ENCODE peak calls at places on chromosome 16, in four cellular contexts. B is activated CD8-positive, alpha-beta T cell treated with anti-CD3 and anti-CD28 coated beads, Interleukin-2, amount 10 ng/mL, durations not matched to agents 7 days and 5 days; S is T-helper 9 cell; W is stimulated activated CD8-positive, alpha-beta memory T cell treated with anti-CD3 and anti-CD28 coated beads, Interleukin-7, amount 100 ng/mL, for 1 hour. V is an unnamed sample.

GRCh38 chr16:26697826-26698225 is 368.9 kb upstream of the C16orf82 start:
- DNase-seq in B (no peak), S (no peak), W (no peak), V (no peak)

GRCh38 chr16:68698091-68698490 is 39.0 kb upstream of the CDH1 start:
- DNase-seq in B (no peak), S (no peak), W (no peak), V (no peak)

GRCh38 chr16:997440-998051 is 16.0 kb downstream of the SOX8 start:
- DNase-seq in B (peak), S (peak), W (no peak), V (peak)

GRCh38 chr16:74449470-74449869 is 28.2 kb upstream of the CLEC18B start:
- DNase-seq in B (no peak), S (no peak), W (no peak), V (no peak)

GRCh38 chr16:85965125-85965524 is 66.2 kb downstream of the IRF8 start:
- DNase-seq in B (no peak), S (no peak), W (no peak), V (no peak)

GRCh38 chr16:85611455-85612190 is 1.5 kb upstream of the GSE1 start:
- DNase-seq in B (peak), S (peak), W (no peak), V (peak)

GRCh38 chr16:89565506-89566372 is 5.3 kb downstream of the RPL13 start:
- DNase-seq in B (peak), S (peak), W (peak), V (no peak)

GRCh38 chr16:85058909-85059308 is 31.3 kb downstream of the KIAA0513 start:
- DNase-seq in B (no peak), S (no peak), W (no peak), V (no peak)

GRCh38 chr16:53131363-53132071 is 76.7 kb downstream of the CHD9 start:
- DNase-seq in B (peak), S (peak), W (peak), V (peak)

GRCh38 chr16:17685445-17685844 is 214.7 kb upstream of the XYLT1 start:
- DNase-seq in B (no peak), S (no peak), W (no peak), V (no peak)

GRCh38 chr16:57591086-57591869 is 37.2 kb upstream of the ADGRG1 start:
- DNase-seq in B (peak), S (peak), W (no peak), V (peak)

GRCh38 chr16:65070831-65071230 is 51.0 kb downstream of the CDH11 start:
- DNase-seq in B (no peak), S (no peak), W (no peak), V (no peak)

GRCh38 chr16:58497468-58497867 is 2.5 kb upstream of the NDRG4 start:
- DNase-seq in B (no peak), S (no peak), W (no peak), V (no peak)